ENCODE peak calls at places on chromosomes 5 and 9, in seven cellular contexts. One of them, this sample, is unnamed.
A peak's percentile ranks its signal among the peaks of the same experiment; 100 is the strongest.

GRCh38 chr9:133986774-133987454 is 5.2 kb downstream of the VAV2 start:
- DNase-seq in HCT116: no peak
- DNase-seq in Panc1: no peak
- DNase-seq in effector memory CD4-positive, alpha-beta T cell: no peak
- DNase-seq in H7: no peak
- DNase-seq in NT2/D1: no peak
- DNase-seq in fibroblast of lung: no peak
- DNase-seq in this sample: no peak

GRCh38 chr9:87065981-87066380 is 118.7 kb upstream of the GAS1 start:
- DNase-seq in Panc1: no peak
- DNase-seq in NT2/D1: no peak
- DNase-seq in H7: no peak
- DNase-seq in fibroblast of lung: no peak
- DNase-seq in HCT116: no peak
- DNase-seq in effector memory CD4-positive, alpha-beta T cell: no peak
- DNase-seq in this sample: no peak

GRCh38 chr5:10254686-10255085 is 4.6 kb downstream of the CCT5 start:
- DNase-seq in Panc1: no peak
- DNase-seq in NT2/D1: no peak
- DNase-seq in fibroblast of lung: no peak
- DNase-seq in HCT116: no peak
- DNase-seq in H7: no peak
- DNase-seq in effector memory CD4-positive, alpha-beta T cell: no peak
- DNase-seq in this sample: no peak

GRCh38 chr9:20054734-20055133 is 265.9 kb upstream of the SLC24A2 start:
- DNase-seq in NT2/D1: no peak
- DNase-seq in effector memory CD4-positive, alpha-beta T cell: no peak
- DNase-seq in fibroblast of lung: no peak
- DNase-seq in H7: no peak
- DNase-seq in HCT116: no peak
- DNase-seq in Panc1: no peak
- DNase-seq in this sample: no peak

GRCh38 chr5:151156732-151157402 is 712 bp downstream of the ANXA6 start:
- DNase-seq in Panc1: no peak
- DNase-seq in effector memory CD4-positive, alpha-beta T cell: no peak
- DNase-seq in HCT116: no peak
- DNase-seq in H7: peak; percentile 70
- DNase-seq in fibroblast of lung: peak; percentile 35
- DNase-seq in NT2/D1: no peak
- DNase-seq in this sample: no peak

GRCh38 chr9:127198587-127198986 is 66.0 kb upstream of the GARNL3 start:
- DNase-seq in effector memory CD4-positive, alpha-beta T cell: no peak
- DNase-seq in HCT116: no peak
- DNase-seq in Panc1: no peak
- DNase-seq in NT2/D1: no peak
- DNase-seq in H7: no peak
- DNase-seq in fibroblast of lung: no peak
- DNase-seq in this sample: no peak

GRCh38 chr9:33143241-33143642 is 23.9 kb downstream of the B4GALT1 start:
- DNase-seq in effector memory CD4-positive, alpha-beta T cell: no peak
- DNase-seq in fibroblast of lung: peak; percentile 66
- DNase-seq in HCT116: no peak
- DNase-seq in NT2/D1: no peak
- DNase-seq in H7: no peak
- DNase-seq in Panc1: no peak
- DNase-seq in this sample: peak; percentile 47

GRCh38 chr9:27125936-27126335 is 16.9 kb downstream of the TEK start:
- DNase-seq in Panc1: no peak
- DNase-seq in HCT116: no peak
- DNase-seq in fibroblast of lung: peak; percentile 57
- DNase-seq in NT2/D1: no peak
- DNase-seq in H7: no peak
- DNase-seq in effector memory CD4-positive, alpha-beta T cell: no peak
- DNase-seq in this sample: no peak

GRCh38 chr9:88258012-88258411 is 119.7 kb upstream of the SPATA31C2 start:
- DNase-seq in HCT116: no peak
- DNase-seq in Panc1: no peak
- DNase-seq in H7: no peak
- DNase-seq in NT2/D1: no peak
- DNase-seq in fibroblast of lung: peak; percentile 84
- DNase-seq in effector memory CD4-positive, alpha-beta T cell: no peak
- DNase-seq in this sample: no peak

GRCh38 chr5:50966986-50967385 is 300.5 kb downstream of the PARP8 start:
- DNase-seq in HCT116: no peak
- DNase-seq in fibroblast of lung: no peak
- DNase-seq in effector memory CD4-positive, alpha-beta T cell: no peak
- DNase-seq in NT2/D1: no peak
- DNase-seq in Panc1: no peak
- DNase-seq in H7: no peak
- DNase-seq in this sample: no peak

GRCh38 chr9:125998837-125999503 is 251.8 kb downstream of the PBX3 start:
- DNase-seq in HCT116: no peak
- DNase-seq in effector memory CD4-positive, alpha-beta T cell: no peak
- DNase-seq in fibroblast of lung: no peak
- DNase-seq in Panc1: no peak
- DNase-seq in NT2/D1: no peak
- DNase-seq in H7: peak; percentile 66
- DNase-seq in this sample: peak; percentile 35

GRCh38 chr5:180785794-180786221 is 16.8 kb downstream of the MGAT1 start:
- DNase-seq in fibroblast of lung: peak; percentile 83
- DNase-seq in HCT116: no peak
- DNase-seq in H7: peak; percentile 83
- DNase-seq in Panc1: no peak
- DNase-seq in NT2/D1: peak; percentile 58
- DNase-seq in effector memory CD4-positive, alpha-beta T cell: no peak
- DNase-seq in this sample: no peak

GRCh38 chr9:37967681-37968080 is 63.8 kb upstream of the SLC25A51 start:
- DNase-seq in effector memory CD4-positive, alpha-beta T cell: no peak
- DNase-seq in NT2/D1: no peak
- DNase-seq in H7: no peak
- DNase-seq in HCT116: no peak
- DNase-seq in fibroblast of lung: no peak
- DNase-seq in Panc1: no peak
- DNase-seq in this sample: no peak

GRCh38 chr5:129631946-129632345 is 115.9 kb upstream of the MINAR2 start:
- DNase-seq in NT2/D1: no peak
- DNase-seq in Panc1: no peak
- DNase-seq in effector memory CD4-positive, alpha-beta T cell: no peak
- DNase-seq in HCT116: no peak
- DNase-seq in H7: no peak
- DNase-seq in fibroblast of lung: no peak
- DNase-seq in this sample: no peak

GRCh38 chr5:96716007-96716406 is 53.8 kb downstream of the CAST start:
- DNase-seq in NT2/D1: no peak
- DNase-seq in HCT116: no peak
- DNase-seq in Panc1: no peak
- DNase-seq in H7: no peak
- DNase-seq in effector memory CD4-positive, alpha-beta T cell: no peak
- DNase-seq in fibroblast of lung: no peak
- DNase-seq in this sample: no peak

GRCh38 chr9:32487981-32488380 is 38.0 kb downstream of the RIGI start:
- DNase-seq in effector memory CD4-positive, alpha-beta T cell: no peak
- DNase-seq in fibroblast of lung: peak; percentile 77
- DNase-seq in Panc1: no peak
- DNase-seq in NT2/D1: no peak
- DNase-seq in HCT116: no peak
- DNase-seq in H7: no peak
- DNase-seq in this sample: no peak

GRCh38 chr9:81069038-81069795 is 620.1 kb downstream of the TLE1 start:
- DNase-seq in HCT116: no peak
- DNase-seq in effector memory CD4-positive, alpha-beta T cell: no peak
- DNase-seq in NT2/D1: no peak
- DNase-seq in Panc1: no peak
- DNase-seq in H7: no peak
- DNase-seq in fibroblast of lung: no peak
- DNase-seq in this sample: no peak

GRCh38 chr5:138722518-138722917 is 30.7 kb upstream of the CTNNA1 start:
- DNase-seq in NT2/D1: no peak
- DNase-seq in fibroblast of lung: no peak
- DNase-seq in HCT116: no peak
- DNase-seq in effector memory CD4-positive, alpha-beta T cell: no peak
- DNase-seq in H7: no peak
- DNase-seq in Panc1: no peak
- DNase-seq in this sample: no peak

GRCh38 chr5:76290321-76290757 is 112.7 kb upstream of the IQGAP2 start:
- DNase-seq in Panc1: no peak
- DNase-seq in H7: no peak
- DNase-seq in effector memory CD4-positive, alpha-beta T cell: no peak
- DNase-seq in fibroblast of lung: no peak
- DNase-seq in NT2/D1: no peak
- DNase-seq in HCT116: no peak
- DNase-seq in this sample: no peak

GRCh38 chr5:146662229-146662628 is 146.2 kb upstream of the GPR151 start:
- DNase-seq in Panc1: no peak
- DNase-seq in fibroblast of lung: no peak
- DNase-seq in HCT116: peak; percentile 3
- DNase-seq in NT2/D1: no peak
- DNase-seq in H7: no peak
- DNase-seq in effector memory CD4-positive, alpha-beta T cell: no peak
- DNase-seq in this sample: no peak

GRCh38 chr5:154642499-154643245 is 112.5 kb upstream of the LARP1 start:
- DNase-seq in Panc1: no peak
- DNase-seq in fibroblast of lung: no peak
- DNase-seq in effector memory CD4-positive, alpha-beta T cell: no peak
- DNase-seq in H7: peak; percentile 45
- DNase-seq in HCT116: peak; percentile 16
- DNase-seq in NT2/D1: no peak
- DNase-seq in this sample: no peak

GRCh38 chr9:10130061-10130675 is 482.6 kb downstream of the PTPRD start:
- DNase-seq in HCT116: no peak
- DNase-seq in H7: no peak
- DNase-seq in effector memory CD4-positive, alpha-beta T cell: no peak
- DNase-seq in fibroblast of lung: peak; percentile 50
- DNase-seq in NT2/D1: no peak
- DNase-seq in Panc1: no peak
- DNase-seq in this sample: no peak

GRCh38 chr5:88886756-88887741 is 4.1 kb upstream of the MEF2C start:
- DNase-seq in HCT116: no peak
- DNase-seq in H7: no peak
- DNase-seq in fibroblast of lung: peak; percentile 15
- DNase-seq in Panc1: no peak
- DNase-seq in NT2/D1: no peak
- DNase-seq in effector memory CD4-positive, alpha-beta T cell: no peak
- DNase-seq in this sample: no peak

GRCh38 chr5:143788401-143788800 is 23.6 kb upstream of the HMHB1 start:
- DNase-seq in HCT116: no peak
- DNase-seq in Panc1: no peak
- DNase-seq in NT2/D1: no peak
- DNase-seq in fibroblast of lung: no peak
- DNase-seq in effector memory CD4-positive, alpha-beta T cell: no peak
- DNase-seq in H7: no peak
- DNase-seq in this sample: no peak

GRCh38 chr9:86667307-86667706 is 280.0 kb downstream of the GAS1 start:
- DNase-seq in H7: no peak
- DNase-seq in NT2/D1: no peak
- DNase-seq in Panc1: no peak
- DNase-seq in effector memory CD4-positive, alpha-beta T cell: no peak
- DNase-seq in fibroblast of lung: peak; percentile 49
- DNase-seq in HCT116: no peak
- DNase-seq in this sample: no peak

GRCh38 chr9:17528859-17529258 is 50.0 kb upstream of the SH3GL2 start:
- DNase-seq in effector memory CD4-positive, alpha-beta T cell: no peak
- DNase-seq in NT2/D1: no peak
- DNase-seq in HCT116: no peak
- DNase-seq in Panc1: no peak
- DNase-seq in fibroblast of lung: no peak
- DNase-seq in H7: no peak
- DNase-seq in this sample: no peak

GRCh38 chr9:88872171-88872946 is 118.9 kb upstream of the S1PR3 start:
- DNase-seq in NT2/D1: no peak
- DNase-seq in effector memory CD4-positive, alpha-beta T cell: no peak
- DNase-seq in H7: no peak
- DNase-seq in HCT116: no peak
- DNase-seq in fibroblast of lung: no peak
- DNase-seq in Panc1: no peak
- DNase-seq in this sample: no peak

GRCh38 chr5:113182658-113183344 is 206.2 kb downstream of the DCP2 start:
- DNase-seq in Panc1: no peak
- DNase-seq in HCT116: no peak
- DNase-seq in H7: no peak
- DNase-seq in fibroblast of lung: no peak
- DNase-seq in NT2/D1: no peak
- DNase-seq in effector memory CD4-positive, alpha-beta T cell: no peak
- DNase-seq in this sample: no peak

GRCh38 chr5:594241-594860 is 17.8 kb upstream of the CEP72 start:
- DNase-seq in HCT116: no peak
- DNase-seq in Panc1: no peak
- DNase-seq in effector memory CD4-positive, alpha-beta T cell: no peak
- DNase-seq in NT2/D1: no peak
- DNase-seq in H7: no peak
- DNase-seq in fibroblast of lung: no peak
- DNase-seq in this sample: no peak
- H3K27me3 ChIP-seq in HCT116: peaks cover 53% of the 10 kb centered on the region
- H3K27me3 ChIP-seq in Panc1: peaks cover 24% of the 10 kb centered on the region
- H3K27me3 ChIP-seq in effector memory CD4-positive, alpha-beta T cell: no peaks in the 10 kb centered on the region
- H3K27me3 ChIP-seq in NT2/D1: peaks cover 8% of the 10 kb centered on the region
- H3K27me3 ChIP-seq in H7: no peaks in the 10 kb centered on the region
- H3K27me3 ChIP-seq in fibroblast of lung: peaks cover 29% of the 10 kb centered on the region
- H3K27me3 ChIP-seq in this sample: peaks cover 49% of the 10 kb centered on the region

GRCh38 chr5:958701-959571 is 49.7 kb upstream of the NKD2 start:
- DNase-seq in Panc1: peak; percentile 61
- DNase-seq in H7: peak; percentile 59
- DNase-seq in HCT116: peak; percentile 13
- DNase-seq in fibroblast of lung: peak; percentile 73
- DNase-seq in effector memory CD4-positive, alpha-beta T cell: no peak
- DNase-seq in NT2/D1: no peak
- DNase-seq in this sample: peak; percentile 52
- H3K27me3 ChIP-seq in Panc1: no peaks in the 10 kb centered on the region
- H3K27me3 ChIP-seq in H7: no peaks in the 10 kb centered on the region
- H3K27me3 ChIP-seq in HCT116: peaks cover 17% of the 10 kb centered on the region
- H3K27me3 ChIP-seq in fibroblast of lung: peaks cover 10% of the 10 kb centered on the region
- H3K27me3 ChIP-seq in effector memory CD4-positive, alpha-beta T cell: no peaks in the 10 kb centered on the region
- H3K27me3 ChIP-seq in NT2/D1: no peaks in the 10 kb centered on the region
- H3K27me3 ChIP-seq in this sample: peaks cover 46% of the 10 kb centered on the region

GRCh38 chr5:139765409-139766217 is 30.0 kb upstream of the PSD2 start:
- DNase-seq in H7: peak; percentile 95
- DNase-seq in Panc1: peak; percentile 57
- DNase-seq in HCT116: no peak
- DNase-seq in fibroblast of lung: peak; percentile 56
- DNase-seq in NT2/D1: peak; percentile 58
- DNase-seq in effector memory CD4-positive, alpha-beta T cell: peak; percentile 66
- DNase-seq in this sample: peak; percentile 85
- H3K27me3 ChIP-seq in H7: peaks cover 24% of the 10 kb centered on the region
- H3K27me3 ChIP-seq in Panc1: no peaks in the 10 kb centered on the region
- H3K27me3 ChIP-seq in HCT116: no peaks in the 10 kb centered on the region
- H3K27me3 ChIP-seq in fibroblast of lung: peaks cover 18% of the 10 kb centered on the region
- H3K27me3 ChIP-seq in NT2/D1: peaks cover 13% of the 10 kb centered on the region
- H3K27me3 ChIP-seq in effector memory CD4-positive, alpha-beta T cell: peaks cover 22% of the 10 kb centered on the region
- H3K27me3 ChIP-seq in this sample: peaks cover 16% of the 10 kb centered on the region

DNA sequence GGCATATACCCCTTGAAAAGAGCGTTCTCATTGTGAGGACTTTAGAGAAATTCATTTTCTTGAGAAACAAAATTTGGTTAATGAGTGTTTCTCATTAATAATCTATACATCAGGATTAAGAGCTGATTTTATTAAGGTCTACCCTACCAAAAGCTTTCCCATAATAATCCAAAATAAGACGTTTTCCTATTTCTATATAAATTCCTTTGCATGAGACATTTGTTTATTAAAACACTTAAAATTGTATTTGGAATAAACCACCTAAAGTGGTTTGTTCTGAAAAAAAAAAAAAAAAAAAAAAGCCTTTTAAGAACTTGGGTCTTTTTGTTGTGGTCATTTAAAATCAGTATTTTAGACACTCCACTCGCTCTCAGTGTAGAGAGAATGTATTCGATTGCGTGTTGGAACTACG is 695 bp upstream of the TMOD1 start:
- DNase-seq in Panc1: no peak
- DNase-seq in fibroblast of lung: no peak
- DNase-seq in H7: no peak
- DNase-seq in effector memory CD4-positive, alpha-beta T cell: no peak
- DNase-seq in HCT116: no peak
- DNase-seq in NT2/D1: no peak
- DNase-seq in this sample: no peak
- H3K27me3 ChIP-seq in Panc1: peaks cover 5% of the 10 kb centered on the region
- H3K27me3 ChIP-seq in fibroblast of lung: peaks cover 30% of the 10 kb centered on the region
- H3K27me3 ChIP-seq in H7: peaks cover 52% of the 10 kb centered on the region
- H3K27me3 ChIP-seq in effector memory CD4-positive, alpha-beta T cell: peaks cover 29% of the 10 kb centered on the region
- H3K27me3 ChIP-seq in HCT116: peaks cover 5% of the 10 kb centered on the region
- H3K27me3 ChIP-seq in NT2/D1: peaks cover 63% of the 10 kb centered on the region
- H3K27me3 ChIP-seq in this sample: peaks cover 39% of the 10 kb centered on the region

This sample was measured in suprapubic skin.